ENCODE peak calls at places on chromosomes 16 and 17, in six cellular contexts. D is cardiac muscle cell, N is thyroid gland, Y is H1, A is tibial nerve, P is colonic mucosa. U is an unnamed sample. For H3K9me3, the result is how much of the 10 kb centered on the place peaks cover.

GRCh38 chr16:74094514-74094913 is 202.1 kb upstream of the PSMD7 start:
- DNase-seq in D (no peak), N (no peak), Y (no peak), A (no peak), P (no peak), U (no peak)

GRCh38 chr17:27236710-27237315 is 57.1 kb upstream of the WSB1 start:
- DNase-seq in D (peak), N (peak), Y (no peak), A (peak), P (peak), U (peak)

GRCh38 chr17:76368545-76368944 is 14.8 kb upstream of the PRPSAP1 start:
- DNase-seq in D (peak), N (no peak), Y (no peak), A (no peak), P (no peak), U (no peak)

GRCh38 chr17:19020016-19020415 is 15.5 kb upstream of the FAM83G start:
- DNase-seq in D (no peak), N (no peak), Y (no peak), A (no peak), P (no peak), U (no peak)

GRCh38 chr16:11257131-11257938 is 1.3 kb upstream of the SOCS1 start:
- DNase-seq in D (peak), N (peak), Y (no peak), A (peak), P (peak), U (peak)

GRCh38 chr17:62816282-62816839 is 8.2 kb upstream of the MARCHF10 start:
- DNase-seq in D (no peak), N (no peak), Y (no peak), A (no peak), P (no peak), U (no peak)

GRCh38 chr16:28092721-28093382 is 29.3 kb upstream of the GSG1L start:
- DNase-seq in D (no peak), N (peak), Y (peak), A (no peak), P (no peak), U (no peak)

GRCh38 chr16:1408171-1408837 is 6.2 kb downstream of the UNKL start:
- DNase-seq in D (peak), N (peak), Y (peak), A (peak), P (peak), U (peak)

GRCh38 chr17:34980681-34981537 is 597 bp downstream of the LIG3 start:
- DNase-seq in D (peak), N (peak), Y (no peak), A (peak), P (peak), U (peak)

GRCh38 chr16:24051125-24051524 is 205.0 kb upstream of the CACNG3 start:
- DNase-seq in D (no peak), N (no peak), Y (peak), A (no peak), P (no peak), U (no peak)

GRCh38 chr16:84042879-84043485 is 387 bp upstream of the SLC38A8 start:
- DNase-seq in D (no peak), N (peak), Y (no peak), A (no peak), P (no peak), U (no peak)

GRCh38 chr17:83101805-83102480 is 22.5 kb downstream of the METRNL start:
- DNase-seq in D (peak), N (no peak), Y (no peak), A (no peak), P (peak), U (no peak)
- H3K4me3 ChIP-seq in D (no peak), N (no peak), Y (no peak), A (no peak), P (no peak), U (no peak)

DNA sequence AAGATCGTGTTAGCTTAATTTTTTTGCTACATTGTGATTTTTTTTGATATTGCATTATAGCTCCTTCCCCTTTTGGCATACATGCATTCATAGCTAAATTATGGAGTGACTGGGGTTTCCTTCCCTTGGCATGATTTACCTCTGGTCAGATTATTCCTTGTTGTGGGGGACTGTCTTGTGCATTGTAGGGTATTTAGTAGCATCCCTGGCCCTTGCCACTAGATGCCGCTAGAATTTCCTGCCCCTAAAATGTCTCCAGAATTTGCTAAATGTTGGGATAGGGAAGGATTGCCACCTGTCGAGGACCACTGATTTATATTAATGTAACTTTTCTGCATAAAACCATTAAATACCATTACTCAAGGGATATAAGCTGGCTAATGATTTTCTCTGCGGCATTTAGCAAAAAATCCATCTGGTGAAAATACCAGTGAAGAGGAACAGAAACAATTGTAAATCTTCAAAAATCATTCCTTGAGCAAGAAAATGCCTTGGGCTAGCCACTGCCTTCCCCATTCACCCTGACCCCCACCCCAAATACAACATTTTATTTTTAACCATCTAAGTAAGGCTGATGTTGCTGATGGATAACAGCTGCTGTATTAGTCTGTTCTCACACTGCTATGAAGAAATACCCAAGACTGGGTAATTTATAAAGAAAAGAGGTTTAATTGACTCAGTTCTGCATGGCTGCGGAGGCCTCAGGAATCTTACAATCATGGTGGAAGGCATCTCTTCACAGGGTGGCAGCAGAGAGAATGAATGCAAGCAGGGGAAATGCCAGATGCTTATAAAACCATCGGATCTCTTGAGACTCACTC is 195.2 kb downstream of the MAP2K6 start:
- DNase-seq in D (peak), N (peak), Y (peak), A (no peak), P (peak), U (peak)
- TF ChIP-seq CTCF in D (peak), N (peak), Y (peak), A (no peak), P (peak), U (peak)

GRCh38 chr17:51319186-51319585 is 58.8 kb downstream of the UTP18 start:
- DNase-seq in D (no peak), N (no peak), Y (no peak), A (no peak), P (no peak), U (no peak)
- H3K9me3 ChIP-seq in D (under half), N (under half), Y (under half), A (under half), P (under half), U (under half)

GRCh38 chr17:68356949-68357455 is 65.7 kb downstream of the ARSG start:
- DNase-seq in D (no peak), N (no peak), Y (no peak), A (no peak), P (no peak), U (no peak)
- H3K4me3 ChIP-seq in D (no peak), N (no peak), Y (no peak), A (no peak), P (no peak), U (no peak)

GRCh38 chr17:70132505-70132904 is 36.8 kb upstream of the KCNJ2 start:
- DNase-seq in D (no peak), N (no peak), Y (no peak), A (no peak), P (no peak), U (no peak)
- TF ChIP-seq CTCF in D (no peak), N (no peak), Y (no peak), A (no peak), P (no peak), U (no peak)

U was measured in body of pancreas.